ENCODE peak calls at places on chromosomes 7 and 10, in five cellular contexts. E is heart left ventricle, J is left ventricle myocardium inferior, H is brain microvascular endothelial cell, A is neuronal stem cell. F is an unnamed sample.

GRCh38 chr10:125979976-125980375 is 83.6 kb downstream of the FANK1 start:
- DNase-seq in E (no peak), J (no peak), H (no peak), A (no peak), F (no peak)

GRCh38 chr7:27151341-27151944 is 940 bp downstream of the HOXA3 start:
- DNase-seq in E (peak), J (peak), H (no peak), A (no peak), F (peak)

GRCh38 chr7:131068604-131069021 is 259.1 kb upstream of the MKLN1 start:
- DNase-seq in E (no peak), J (no peak), H (no peak), A (no peak), F (no peak)

GRCh38 chr10:6068422-6068821 is 6.3 kb upstream of the IL2RA start:
- DNase-seq in E (no peak), J (peak), H (no peak), A (no peak), F (no peak)

GRCh38 chr7:99331002-99331401 is 5.3 kb downstream of the ARPC1A start:
- DNase-seq in E (no peak), J (no peak), H (peak), A (no peak), F (peak)

GRCh38 chr10:48296699-48297098 is 9.8 kb upstream of the MAPK8 start:
- DNase-seq in E (no peak), J (no peak), H (no peak), A (no peak), F (no peak)

GRCh38 chr10:4283841-4284610 is 499.0 kb upstream of the KLF6 start:
- DNase-seq in E (peak), J (peak), H (no peak), A (no peak), F (no peak)

GRCh38 chr10:114304566-114305421 is 65.7 kb downstream of the VWA2 start:
- DNase-seq in E (no peak), J (peak), H (no peak), A (peak), F (no peak)

GRCh38 chr10:21464134-21464533 is 61.3 kb downstream of the SKIDA1 start:
- DNase-seq in E (no peak), J (no peak), H (no peak), A (no peak), F (peak)

GRCh38 chr10:31599626-31600504 is 280.8 kb downstream of the ZEB1 start:
- DNase-seq in E (no peak), J (no peak), H (no peak), A (no peak), F (no peak)

GRCh38 chr7:3162286-3162685 is 118.6 kb upstream of the CARD11 start:
- DNase-seq in E (no peak), J (no peak), H (peak), A (no peak), F (no peak)

GRCh38 chr10:24505759-24506158 is 217.9 kb downstream of the ARHGAP21 start:
- DNase-seq in E (no peak), J (no peak), H (no peak), A (no peak), F (no peak)

GRCh38 chr7:98869374-98870070 is at the start of gene TMEM130:
- DNase-seq in E (no peak), J (no peak), H (no peak), A (no peak), F (no peak)

GRCh38 chr7:42174391-42174848 is 62.6 kb downstream of the GLI3 start:
- DNase-seq in E (no peak), J (no peak), H (no peak), A (no peak), F (no peak)

GRCh38 chr10:14499610-14499904 is 168.8 kb upstream of the FRMD4A start:
- DNase-seq in E (no peak), J (no peak), H (no peak), A (no peak), F (no peak)
- H3K27ac ChIP-seq in E (no peak), J (no peak), H (no peak), A (no peak), F (no peak)

DNA sequence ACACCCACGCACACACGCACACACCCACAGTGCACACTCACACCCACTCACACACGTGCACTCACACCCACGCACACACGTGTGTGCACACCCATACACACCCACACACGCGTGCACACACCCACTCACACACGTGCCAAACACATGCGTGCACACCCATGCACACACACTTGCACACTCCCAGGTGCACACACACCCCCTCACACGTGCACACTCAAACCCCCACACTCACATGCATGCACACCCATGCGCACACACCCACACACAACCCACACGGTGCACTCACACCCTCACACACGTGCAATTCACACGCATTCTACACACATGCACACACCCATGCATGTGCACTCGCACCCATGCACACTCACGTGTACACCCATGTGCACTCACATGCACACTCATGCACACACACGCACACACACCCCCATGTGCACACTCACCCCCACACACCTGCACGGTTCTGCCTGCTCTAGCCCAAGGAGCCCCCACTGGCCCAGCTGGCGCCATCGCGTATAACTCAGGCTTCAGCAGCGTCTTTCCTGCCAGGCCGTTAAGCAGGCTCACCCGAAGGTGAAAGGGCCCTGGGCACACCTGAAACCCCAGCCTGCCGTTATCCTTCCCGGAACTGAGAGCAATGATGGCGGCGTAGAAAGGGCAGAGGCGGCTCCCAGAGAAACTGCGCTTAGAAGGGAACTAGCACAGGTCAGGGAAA is 63.9 kb upstream of the PDGFA start:
- DNase-seq in E (peak), J (no peak), H (no peak), A (no peak), F (no peak)
- H3K4me3 ChIP-seq in E (no peak), J (no peak), H (no peak), A (peak), F (no peak)

GRCh38 chr10:109866168-109866994 is 56.9 kb downstream of the XPNPEP1 start:
- DNase-seq in E (no peak), J (peak), H (peak), A (no peak), F (no peak)
- H3K27ac ChIP-seq in E (no peak), J (no peak), H (no peak), A (no peak), F (no peak)

GRCh38 chr10:124523301-124523871 is 61.8 kb downstream of the LHPP start:
- DNase-seq in E (no peak), J (no peak), H (no peak), A (no peak), F (no peak)
- H3K4me3 ChIP-seq in E (no peak), J (peak), H (no peak), A (no peak), F (no peak)

GRCh38 chr7:75989084-75989725 is 5.2 kb downstream of the TMEM120A start:
- DNase-seq in E (peak), J (peak), H (no peak), A (no peak), F (no peak)
- H3K27ac ChIP-seq in E (peak), J (peak), H (no peak), A (no peak), F (no peak)